ENCODE peak calls at places on chromosomes 6 and 20, in four cellular contexts. One of them, this sample, is unnamed.

GRCh38 chr6:7267521-7268091 is 45.4 kb downstream of the SSR1 start:
- DNase-seq in astrocyte: peak; percentile 93
- DNase-seq in GM12864: no peak
- DNase-seq in choroid plexus epithelial cell: peak; percentile 93
- DNase-seq in this sample: peak; percentile 100

GRCh38 chr6:112189494-112189893 is 64.9 kb downstream of the LAMA4 start:
- DNase-seq in astrocyte: peak; percentile 70
- DNase-seq in GM12864: no peak
- DNase-seq in choroid plexus epithelial cell: peak; percentile 47
- DNase-seq in this sample: no peak

GRCh38 chr6:145214570-145214969 is 520.8 kb downstream of the EPM2A start:
- DNase-seq in astrocyte: peak; percentile 6
- DNase-seq in GM12864: no peak
- DNase-seq in choroid plexus epithelial cell: peak; percentile 56
- DNase-seq in this sample: peak; percentile 42

GRCh38 chr6:36033935-36034334 is 6.3 kb downstream of the MAPK14 start:
- DNase-seq in astrocyte: peak; percentile 41
- DNase-seq in GM12864: no peak
- DNase-seq in choroid plexus epithelial cell: peak; percentile 20
- DNase-seq in this sample: peak; percentile 72

GRCh38 chr6:20976391-20976790 is 442.1 kb downstream of the CDKAL1 start:
- DNase-seq in astrocyte: no peak
- DNase-seq in GM12864: no peak
- DNase-seq in choroid plexus epithelial cell: no peak
- DNase-seq in this sample: no peak

GRCh38 chr6:170096803-170097504 is 193.9 kb downstream of the DLL1 start:
- DNase-seq in astrocyte: no peak
- DNase-seq in GM12864: no peak
- DNase-seq in choroid plexus epithelial cell: no peak
- DNase-seq in this sample: no peak

GRCh38 chr20:21767739-21768223 is 62.3 kb downstream of the PAX1 start:
- DNase-seq in astrocyte: no peak
- DNase-seq in GM12864: no peak
- DNase-seq in choroid plexus epithelial cell: no peak
- DNase-seq in this sample: no peak

GRCh38 chr6:74879234-74879633 is 326.6 kb downstream of the COL12A1 start:
- DNase-seq in astrocyte: peak; percentile 78
- DNase-seq in GM12864: no peak
- DNase-seq in choroid plexus epithelial cell: peak; percentile 94
- DNase-seq in this sample: peak; percentile 99

GRCh38 chr6:139378882-139379341 is 4.5 kb upstream of the CITED2 start:
- DNase-seq in astrocyte: peak; percentile 51
- DNase-seq in GM12864: no peak
- DNase-seq in choroid plexus epithelial cell: peak; percentile 30
- DNase-seq in this sample: peak; percentile 92

GRCh38 chr6:140811642-140812041 is 1321.1 kb upstream of the GJE1 start:
- DNase-seq in astrocyte: no peak
- DNase-seq in GM12864: no peak
- DNase-seq in choroid plexus epithelial cell: no peak
- DNase-seq in this sample: no peak

GRCh38 chr6:93992976-93993375 is 573.6 kb upstream of the EPHA7 start:
- DNase-seq in astrocyte: no peak
- DNase-seq in GM12864: no peak
- DNase-seq in choroid plexus epithelial cell: peak; percentile 46
- DNase-seq in this sample: no peak

GRCh38 chr6:39812853-39813533 is 20.8 kb downstream of the DAAM2 start:
- DNase-seq in astrocyte: peak; percentile 93
- DNase-seq in GM12864: peak; percentile 19
- DNase-seq in choroid plexus epithelial cell: peak; percentile 42
- DNase-seq in this sample: no peak

GRCh38 chr20:5834436-5835005 is 84.3 kb downstream of the SHLD1 start:
- DNase-seq in astrocyte: no peak
- DNase-seq in GM12864: no peak
- DNase-seq in choroid plexus epithelial cell: peak; percentile 31
- DNase-seq in this sample: no peak

GRCh38 chr6:1915226-1915625 is 305.5 kb downstream of the FOXC1 start:
- DNase-seq in astrocyte: no peak
- DNase-seq in GM12864: no peak
- DNase-seq in choroid plexus epithelial cell: no peak
- DNase-seq in this sample: no peak

GRCh38 chr20:3768342-3769130 is 983 bp upstream of the ADISSP start:
- DNase-seq in astrocyte: peak; percentile 67
- DNase-seq in GM12864: no peak
- DNase-seq in choroid plexus epithelial cell: peak; percentile 74
- DNase-seq in this sample: peak; percentile 78

GRCh38 chr6:95087394-95088097 is 489.8 kb upstream of the MANEA start:
- DNase-seq in astrocyte: peak; percentile 84
- DNase-seq in GM12864: no peak
- DNase-seq in choroid plexus epithelial cell: peak; percentile 96
- DNase-seq in this sample: peak; percentile 96

GRCh38 chr6:42704251-42704936 is 18.0 kb downstream of the PRPH2 start:
- DNase-seq in astrocyte: no peak
- DNase-seq in GM12864: no peak
- DNase-seq in choroid plexus epithelial cell: peak; percentile 62
- DNase-seq in this sample: no peak

GRCh38 chr6:110949679-110950285 is 8.7 kb upstream of the GTF3C6 start:
- DNase-seq in astrocyte: no peak
- DNase-seq in GM12864: no peak
- DNase-seq in choroid plexus epithelial cell: peak; percentile 69
- DNase-seq in this sample: peak; percentile 29

GRCh38 chr6:169722362-169723199 is 1.7 kb downstream of the PHF10 start:
- DNase-seq in astrocyte: peak; percentile 85
- DNase-seq in GM12864: no peak
- DNase-seq in choroid plexus epithelial cell: peak; percentile 78
- DNase-seq in this sample: peak; percentile 82

GRCh38 chr6:139764498-139764986 is 390.1 kb upstream of the CITED2 start:
- DNase-seq in astrocyte: peak; percentile 99
- DNase-seq in GM12864: peak; percentile 35
- DNase-seq in choroid plexus epithelial cell: peak; percentile 98
- DNase-seq in this sample: peak; percentile 96

GRCh38 chr6:107744927-107745326 is 79.2 kb downstream of the SCML4 start:
- DNase-seq in astrocyte: no peak
- DNase-seq in GM12864: no peak
- DNase-seq in choroid plexus epithelial cell: no peak
- DNase-seq in this sample: no peak

GRCh38 chr6:107989166-107990094 is 31.4 kb upstream of the SEC63 start:
- DNase-seq in astrocyte: no peak
- DNase-seq in GM12864: no peak
- DNase-seq in choroid plexus epithelial cell: no peak
- DNase-seq in this sample: no peak

GRCh38 chr20:54025166-54025835 is 45.1 kb downstream of the BCAS1 start:
- DNase-seq in astrocyte: peak; percentile 89
- DNase-seq in GM12864: no peak
- DNase-seq in choroid plexus epithelial cell: no peak
- DNase-seq in this sample: no peak

GRCh38 chr20:19304886-19305415 is 92.5 kb downstream of the SLC24A3 start:
- DNase-seq in astrocyte: no peak
- DNase-seq in GM12864: no peak
- DNase-seq in choroid plexus epithelial cell: no peak
- DNase-seq in this sample: no peak

GRCh38 chr6:135488023-135488422 is 9.5 kb downstream of the AHI1 start:
- DNase-seq in astrocyte: peak; percentile 67
- DNase-seq in GM12864: no peak
- DNase-seq in choroid plexus epithelial cell: peak; percentile 83
- DNase-seq in this sample: peak; percentile 36

GRCh38 chr20:24695529-24696225 is 226.2 kb downstream of the SYNDIG1 start:
- DNase-seq in astrocyte: no peak
- DNase-seq in GM12864: no peak
- DNase-seq in choroid plexus epithelial cell: no peak
- DNase-seq in this sample: peak; percentile 86

GRCh38 chr20:56222201-56222600 is 26.3 kb upstream of the MC3R start:
- DNase-seq in astrocyte: no peak
- DNase-seq in GM12864: no peak
- DNase-seq in choroid plexus epithelial cell: no peak
- DNase-seq in this sample: peak; percentile 31

GRCh38 chr6:158467923-158468322 is 92.0 kb upstream of the TMEM181 start:
- DNase-seq in astrocyte: no peak
- DNase-seq in GM12864: no peak
- DNase-seq in choroid plexus epithelial cell: peak; percentile 50
- DNase-seq in this sample: no peak

GRCh38 chr20:64131406-64131805 is 24.0 kb upstream of the NPBWR2 start:
- DNase-seq in astrocyte: no peak
- DNase-seq in GM12864: no peak
- DNase-seq in choroid plexus epithelial cell: peak; percentile 24
- DNase-seq in this sample: peak; percentile 11

GRCh38 chr6:63597142-63598000 is 25.1 kb downstream of the LOC128125822 start:
- DNase-seq in astrocyte: peak; percentile 25
- DNase-seq in GM12864: no peak
- DNase-seq in choroid plexus epithelial cell: peak; percentile 43
- DNase-seq in this sample: peak; percentile 68

GRCh38 chr6:166960609-166960978 is 4.2 kb upstream of the RNASET2 start:
- DNase-seq in astrocyte: no peak
- DNase-seq in GM12864: no peak
- DNase-seq in choroid plexus epithelial cell: no peak
- DNase-seq in this sample: no peak

GRCh38 chr6:166958926-166959861 is 2.8 kb upstream of the RNASET2 start:
- DNase-seq in astrocyte: no peak
- DNase-seq in GM12864: peak; percentile 81
- DNase-seq in choroid plexus epithelial cell: no peak
- DNase-seq in this sample: peak; percentile 18

GRCh38 chr6:166957087-166957804 is 896 bp upstream of the RNASET2 start:
- DNase-seq in astrocyte: no peak
- DNase-seq in GM12864: no peak
- DNase-seq in choroid plexus epithelial cell: peak; percentile 22
- DNase-seq in this sample: no peak

GRCh38 chr6:166957805-166958076 is 1.4 kb upstream of the RNASET2 start:
- DNase-seq in astrocyte: no peak
- DNase-seq in GM12864: no peak
- DNase-seq in choroid plexus epithelial cell: no peak
- DNase-seq in this sample: no peak

DNA sequence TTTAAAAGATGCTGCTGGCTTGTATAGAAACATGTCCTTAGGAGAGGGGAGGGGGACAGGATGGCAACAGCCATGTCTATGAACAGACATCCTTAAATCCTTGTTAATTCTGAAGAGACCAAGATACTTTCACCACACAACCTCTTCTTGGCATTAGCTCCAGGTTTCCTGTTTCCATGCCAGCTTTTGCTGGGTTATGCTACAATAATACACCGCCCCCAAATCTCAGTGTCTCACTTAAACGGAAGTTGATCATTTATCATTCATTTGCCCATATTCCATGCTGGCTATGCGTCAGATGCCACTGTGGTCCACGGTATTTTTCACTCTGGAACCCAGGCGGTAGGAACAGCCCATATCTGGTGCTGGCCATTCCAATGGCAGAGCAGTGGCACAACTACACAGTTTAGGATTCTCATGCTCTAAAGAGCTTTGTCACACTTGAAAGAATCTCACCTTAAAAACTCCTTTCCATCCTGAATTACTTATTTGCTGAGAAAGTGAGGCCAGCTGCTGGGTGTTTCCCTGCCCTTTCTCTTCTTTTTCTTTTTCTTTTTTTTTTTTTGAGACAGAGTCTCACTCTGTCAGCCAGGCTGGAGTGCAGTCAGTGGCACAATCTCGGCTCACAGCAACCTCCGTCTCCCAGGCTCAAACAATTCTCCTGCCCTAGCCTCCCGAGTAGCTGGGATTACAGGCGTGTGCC is 3.7 kb upstream of the RNASET2 start:
- DNase-seq in astrocyte: no peak
- DNase-seq in GM12864: no peak
- DNase-seq in choroid plexus epithelial cell: no peak
- DNase-seq in this sample: no peak
- H3K4me3 ChIP-seq in astrocyte: no peak overlapping the region
- H3K4me3 ChIP-seq in GM12864: peak overlapping the region; percentile 48
- H3K4me3 ChIP-seq in choroid plexus epithelial cell: no peak overlapping the region
- H3K4me3 ChIP-seq in this sample: no peak overlapping the region

GRCh38 chr6:33658982-33659689 is 38.0 kb downstream of the ITPR3 start:
- DNase-seq in astrocyte: no peak
- DNase-seq in GM12864: no peak
- DNase-seq in choroid plexus epithelial cell: no peak
- DNase-seq in this sample: no peak
- H3K4me3 ChIP-seq in astrocyte: no peak overlapping the region
- H3K4me3 ChIP-seq in GM12864: no peak overlapping the region
- H3K4me3 ChIP-seq in choroid plexus epithelial cell: no peak overlapping the region
- H3K4me3 ChIP-seq in this sample: no peak overlapping the region

GRCh38 chr6:121607716-121608115 is 172.3 kb downstream of the GJA1 start:
- DNase-seq in astrocyte: no peak
- DNase-seq in GM12864: no peak
- DNase-seq in choroid plexus epithelial cell: no peak
- DNase-seq in this sample: no peak

GRCh38 chr6:121612916-121613315 is 177.5 kb downstream of the GJA1 start:
- DNase-seq in astrocyte: no peak
- DNase-seq in GM12864: no peak
- DNase-seq in choroid plexus epithelial cell: peak; percentile 16
- DNase-seq in this sample: no peak

GRCh38 chr6:121614115-121614514 is 178.7 kb downstream of the GJA1 start:
- DNase-seq in astrocyte: no peak
- DNase-seq in GM12864: no peak
- DNase-seq in choroid plexus epithelial cell: peak; percentile 65
- DNase-seq in this sample: no peak

GRCh38 chr6:121603486-121603885 is 168.0 kb downstream of the GJA1 start:
- DNase-seq in astrocyte: no peak
- DNase-seq in GM12864: no peak
- DNase-seq in choroid plexus epithelial cell: no peak
- DNase-seq in this sample: peak; percentile 46

DNA sequence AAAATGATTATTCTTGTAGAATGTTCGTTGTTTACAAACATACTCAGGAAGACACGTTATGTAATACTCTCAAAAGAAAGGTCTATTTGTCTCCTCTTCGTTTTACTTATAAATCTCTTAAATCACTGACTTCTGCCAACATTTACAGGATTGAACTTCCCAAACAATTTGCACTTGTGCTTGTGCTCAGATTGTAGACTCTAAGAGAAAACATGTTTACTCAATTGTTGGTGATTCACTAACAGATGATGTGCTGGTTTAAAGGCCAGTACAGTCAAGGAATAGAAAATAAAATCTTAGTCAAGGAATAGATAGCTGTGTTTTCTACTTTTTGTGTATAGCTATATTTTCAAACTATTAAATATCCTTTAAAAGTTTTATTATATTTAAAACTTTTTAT is 172.8 kb downstream of the GJA1 start:
- DNase-seq in astrocyte: no peak
- DNase-seq in GM12864: no peak
- DNase-seq in choroid plexus epithelial cell: peak; percentile 40
- DNase-seq in this sample: peak; percentile 47
- H3K4me3 ChIP-seq in astrocyte: no peak overlapping the region
- H3K4me3 ChIP-seq in GM12864: no peak overlapping the region
- H3K4me3 ChIP-seq in choroid plexus epithelial cell: no peak overlapping the region
- H3K4me3 ChIP-seq in this sample: no peak overlapping the region

GRCh38 chr6:25700841-25701240 is 48.8 kb downstream of the SCGN start:
- DNase-seq in astrocyte: no peak
- DNase-seq in GM12864: no peak
- DNase-seq in choroid plexus epithelial cell: no peak
- DNase-seq in this sample: no peak

GRCh38 chr6:25698631-25699030 is 46.6 kb downstream of the SCGN start:
- DNase-seq in astrocyte: no peak
- DNase-seq in GM12864: no peak
- DNase-seq in choroid plexus epithelial cell: no peak
- DNase-seq in this sample: no peak

GRCh38 chr6:25701807-25702206 is 49.8 kb downstream of the SCGN start:
- DNase-seq in astrocyte: no peak
- DNase-seq in GM12864: no peak
- DNase-seq in choroid plexus epithelial cell: no peak
- DNase-seq in this sample: no peak

GRCh38 chr6:25697537-25698340 is 45.7 kb downstream of the SCGN start:
- DNase-seq in astrocyte: no peak
- DNase-seq in GM12864: no peak
- DNase-seq in choroid plexus epithelial cell: no peak
- DNase-seq in this sample: peak; percentile 50

GRCh38 chr6:25699649-25700048 is 47.6 kb downstream of the SCGN start:
- DNase-seq in astrocyte: no peak
- DNase-seq in GM12864: no peak
- DNase-seq in choroid plexus epithelial cell: no peak
- DNase-seq in this sample: no peak
- H3K4me3 ChIP-seq in astrocyte: no peak overlapping the region
- H3K4me3 ChIP-seq in GM12864: no peak overlapping the region
- H3K4me3 ChIP-seq in choroid plexus epithelial cell: no peak overlapping the region
- H3K4me3 ChIP-seq in this sample: no peak overlapping the region

This sample was measured in bronchial epithelial cell.